ENCODE peak calls at places on chromosomes 2 and 18, in nine cellular contexts. One of them, this sample, is unnamed.
A peak's percentile ranks its signal among the peaks of the same experiment; 100 is the strongest.

GRCh38 chr2:83742117-83742782 is 716.8 kb downstream of the SUCLG1 start:
- DNase-seq in NB4: no peak
- DNase-seq in RWPE2: no peak
- DNase-seq in IMR-90: no peak
- DNase-seq in fibroblast of lung: peak; percentile 9
- DNase-seq in lung: no peak
- DNase-seq in foreskin fibroblast: no peak
- DNase-seq in right lobe of liver: no peak
- DNase-seq in heart right ventricle: peak; percentile 37
- DNase-seq in this sample: peak; percentile 49

GRCh38 chr2:237615631-237616249 is 11.6 kb upstream of the LRRFIP1 start:
- DNase-seq in foreskin fibroblast: no peak
- DNase-seq in right lobe of liver: no peak
- DNase-seq in heart right ventricle: no peak
- DNase-seq in IMR-90: no peak
- DNase-seq in RWPE2: no peak
- DNase-seq in lung: no peak
- DNase-seq in fibroblast of lung: no peak
- DNase-seq in NB4: no peak
- DNase-seq in this sample: no peak

GRCh38 chr2:103809946-103810345 is 1044.0 kb upstream of the POU3F3 start:
- DNase-seq in NB4: no peak
- DNase-seq in lung: no peak
- DNase-seq in RWPE2: no peak
- DNase-seq in fibroblast of lung: no peak
- DNase-seq in IMR-90: no peak
- DNase-seq in right lobe of liver: no peak
- DNase-seq in heart right ventricle: no peak
- DNase-seq in foreskin fibroblast: no peak
- DNase-seq in this sample: peak; percentile 56

GRCh38 chr18:54777118-54777791 is 51.0 kb upstream of the RAB27B start:
- DNase-seq in foreskin fibroblast: no peak
- DNase-seq in NB4: no peak
- DNase-seq in IMR-90: no peak
- DNase-seq in heart right ventricle: no peak
- DNase-seq in fibroblast of lung: no peak
- DNase-seq in RWPE2: no peak
- DNase-seq in right lobe of liver: no peak
- DNase-seq in lung: no peak
- DNase-seq in this sample: no peak

GRCh38 chr2:216341151-216341550 is 31.1 kb downstream of the MARCHF4 start:
- DNase-seq in NB4: no peak
- DNase-seq in lung: no peak
- DNase-seq in foreskin fibroblast: peak; percentile 45
- DNase-seq in heart right ventricle: no peak
- DNase-seq in fibroblast of lung: peak; percentile 34
- DNase-seq in IMR-90: peak; percentile 71
- DNase-seq in RWPE2: no peak
- DNase-seq in right lobe of liver: no peak
- DNase-seq in this sample: no peak

GRCh38 chr18:54679318-54680149 is 88.5 kb downstream of the DYNAP start:
- DNase-seq in fibroblast of lung: peak; percentile 91
- DNase-seq in RWPE2: no peak
- DNase-seq in IMR-90: peak; percentile 83
- DNase-seq in lung: no peak
- DNase-seq in right lobe of liver: no peak
- DNase-seq in NB4: peak; percentile 75
- DNase-seq in heart right ventricle: no peak
- DNase-seq in foreskin fibroblast: peak; percentile 72
- DNase-seq in this sample: peak; percentile 55

GRCh38 chr2:111676423-111676822 is 207.6 kb downstream of the ANAPC1 start:
- DNase-seq in foreskin fibroblast: peak; percentile 42
- DNase-seq in NB4: no peak
- DNase-seq in RWPE2: no peak
- DNase-seq in right lobe of liver: no peak
- DNase-seq in fibroblast of lung: peak; percentile 88
- DNase-seq in IMR-90: peak; percentile 91
- DNase-seq in lung: no peak
- DNase-seq in heart right ventricle: no peak
- DNase-seq in this sample: no peak

GRCh38 chr2:29603341-29603740 is 318.0 kb downstream of the ALK start:
- DNase-seq in IMR-90: no peak
- DNase-seq in foreskin fibroblast: no peak
- DNase-seq in lung: no peak
- DNase-seq in RWPE2: no peak
- DNase-seq in heart right ventricle: no peak
- DNase-seq in right lobe of liver: no peak
- DNase-seq in fibroblast of lung: no peak
- DNase-seq in NB4: no peak
- DNase-seq in this sample: no peak

GRCh38 chr18:52499646-52500045 is 159.6 kb downstream of the DCC start:
- DNase-seq in NB4: no peak
- DNase-seq in right lobe of liver: no peak
- DNase-seq in heart right ventricle: no peak
- DNase-seq in IMR-90: no peak
- DNase-seq in fibroblast of lung: no peak
- DNase-seq in lung: no peak
- DNase-seq in foreskin fibroblast: peak; percentile 59
- DNase-seq in RWPE2: no peak
- DNase-seq in this sample: peak; percentile 32

GRCh38 chr18:48975817-48976649 is 25.3 kb upstream of the SMAD7 start:
- DNase-seq in RWPE2: no peak
- DNase-seq in foreskin fibroblast: no peak
- DNase-seq in IMR-90: peak; percentile 57
- DNase-seq in right lobe of liver: no peak
- DNase-seq in lung: peak; percentile 62
- DNase-seq in heart right ventricle: peak; percentile 57
- DNase-seq in NB4: peak; percentile 70
- DNase-seq in fibroblast of lung: peak; percentile 57
- DNase-seq in this sample: no peak

GRCh38 chr2:151114934-151115333 is 146.7 kb downstream of the RBM43 start:
- DNase-seq in fibroblast of lung: no peak
- DNase-seq in RWPE2: no peak
- DNase-seq in foreskin fibroblast: no peak
- DNase-seq in lung: no peak
- DNase-seq in NB4: no peak
- DNase-seq in right lobe of liver: no peak
- DNase-seq in heart right ventricle: no peak
- DNase-seq in IMR-90: peak; percentile 5
- DNase-seq in this sample: peak; percentile 42

GRCh38 chr2:64338910-64339500 is 115.0 kb upstream of the LGALSL start:
- DNase-seq in RWPE2: no peak
- DNase-seq in heart right ventricle: no peak
- DNase-seq in fibroblast of lung: peak; percentile 63
- DNase-seq in NB4: peak; percentile 44
- DNase-seq in IMR-90: no peak
- DNase-seq in foreskin fibroblast: peak; percentile 26
- DNase-seq in lung: no peak
- DNase-seq in right lobe of liver: no peak
- DNase-seq in this sample: no peak

GRCh38 chr18:21110667-21111350 is 804 bp downstream of the ROCK1 start:
- DNase-seq in fibroblast of lung: peak; percentile 47
- DNase-seq in lung: peak; percentile 47
- DNase-seq in IMR-90: peak; percentile 46
- DNase-seq in RWPE2: no peak
- DNase-seq in foreskin fibroblast: no peak
- DNase-seq in NB4: peak; percentile 76
- DNase-seq in heart right ventricle: peak; percentile 52
- DNase-seq in right lobe of liver: peak; percentile 75
- DNase-seq in this sample: no peak

GRCh38 chr2:6922201-6922656 is 5.0 kb downstream of the RNF144A start:
- DNase-seq in fibroblast of lung: no peak
- DNase-seq in RWPE2: no peak
- DNase-seq in NB4: peak; percentile 30
- DNase-seq in foreskin fibroblast: no peak
- DNase-seq in right lobe of liver: no peak
- DNase-seq in heart right ventricle: no peak
- DNase-seq in lung: no peak
- DNase-seq in IMR-90: no peak
- DNase-seq in this sample: no peak

DNA sequence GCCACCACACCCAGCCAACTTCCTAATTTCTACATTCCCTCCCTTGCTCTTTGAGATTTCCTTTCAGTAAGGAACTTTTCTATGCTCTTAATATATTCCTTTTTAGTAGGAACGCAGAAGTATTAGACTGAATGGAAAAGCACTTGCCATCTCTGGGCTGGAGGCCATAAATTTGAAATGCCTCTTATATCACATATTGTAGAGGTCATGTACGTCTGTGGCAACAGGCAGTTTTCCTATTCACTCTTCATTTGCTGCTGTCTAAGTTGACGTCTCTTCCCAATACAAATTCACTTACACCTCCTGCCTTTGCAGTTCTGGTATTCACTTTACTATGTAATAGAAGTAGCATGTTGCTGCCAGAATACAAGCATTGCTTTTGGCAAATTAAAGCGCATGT is 34.8 kb downstream of the MGAT4A start:
- DNase-seq in right lobe of liver: no peak
- DNase-seq in lung: no peak
- DNase-seq in IMR-90: no peak
- DNase-seq in RWPE2: no peak
- DNase-seq in heart right ventricle: no peak
- DNase-seq in foreskin fibroblast: no peak
- DNase-seq in NB4: no peak
- DNase-seq in fibroblast of lung: no peak
- DNase-seq in this sample: no peak
- H3K4me3 ChIP-seq in right lobe of liver: no peak overlapping the region
- H3K4me3 ChIP-seq in lung: no peak overlapping the region
- H3K4me3 ChIP-seq in IMR-90: no peak overlapping the region
- H3K4me3 ChIP-seq in RWPE2: no peak overlapping the region
- H3K4me3 ChIP-seq in heart right ventricle: no peak overlapping the region
- H3K4me3 ChIP-seq in foreskin fibroblast: no peak overlapping the region
- H3K4me3 ChIP-seq in NB4: no peak overlapping the region
- H3K4me3 ChIP-seq in fibroblast of lung: no peak overlapping the region
- H3K4me3 ChIP-seq in this sample: no peak overlapping the region

DNA sequence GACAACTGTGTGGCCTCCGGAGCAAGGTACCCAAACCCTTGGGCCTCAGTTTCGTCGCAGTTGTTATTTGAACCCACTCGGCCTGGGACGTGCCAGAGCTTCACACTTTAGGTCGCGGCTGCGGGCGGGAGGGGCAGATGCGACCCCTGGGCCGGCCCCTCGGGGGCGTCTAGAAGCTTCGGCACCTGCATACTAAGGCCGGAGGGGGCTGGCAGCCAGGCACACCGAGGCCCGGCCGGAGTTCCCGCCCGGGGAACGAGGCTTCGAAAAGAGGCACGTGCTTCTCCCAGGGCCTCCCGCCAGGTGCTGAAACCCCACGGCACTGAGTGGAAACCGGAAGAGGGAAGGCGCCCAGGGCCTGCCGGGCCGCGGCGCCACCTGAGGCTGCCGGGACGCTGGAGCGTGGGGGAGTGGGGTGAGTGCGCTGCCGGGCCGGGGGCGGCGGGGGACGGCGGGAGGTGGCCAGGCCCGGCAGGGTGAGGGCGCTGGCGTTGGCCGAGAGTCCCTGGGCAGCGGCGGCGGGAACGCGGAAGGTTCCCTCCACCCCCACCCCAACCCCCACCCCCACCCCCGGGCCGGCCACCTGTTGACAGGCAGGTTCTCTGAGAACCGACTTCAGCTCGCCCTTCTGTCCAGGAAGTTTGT is 8.9 kb downstream of the OTX1 start:
- DNase-seq in foreskin fibroblast: no peak
- DNase-seq in IMR-90: no peak
- DNase-seq in right lobe of liver: no peak
- DNase-seq in fibroblast of lung: no peak
- DNase-seq in heart right ventricle: no peak
- DNase-seq in lung: no peak
- DNase-seq in NB4: no peak
- DNase-seq in RWPE2: no peak
- DNase-seq in this sample: no peak
- H3K4me3 ChIP-seq in foreskin fibroblast: no peak overlapping the region
- H3K4me3 ChIP-seq in IMR-90: no peak overlapping the region
- H3K4me3 ChIP-seq in right lobe of liver: no peak overlapping the region
- H3K4me3 ChIP-seq in fibroblast of lung: no peak overlapping the region
- H3K4me3 ChIP-seq in heart right ventricle: no peak overlapping the region
- H3K4me3 ChIP-seq in lung: no peak overlapping the region
- H3K4me3 ChIP-seq in NB4: peak overlapping the region; percentile 53
- H3K4me3 ChIP-seq in RWPE2: no peak overlapping the region
- H3K4me3 ChIP-seq in this sample: no peak overlapping the region

DNA sequence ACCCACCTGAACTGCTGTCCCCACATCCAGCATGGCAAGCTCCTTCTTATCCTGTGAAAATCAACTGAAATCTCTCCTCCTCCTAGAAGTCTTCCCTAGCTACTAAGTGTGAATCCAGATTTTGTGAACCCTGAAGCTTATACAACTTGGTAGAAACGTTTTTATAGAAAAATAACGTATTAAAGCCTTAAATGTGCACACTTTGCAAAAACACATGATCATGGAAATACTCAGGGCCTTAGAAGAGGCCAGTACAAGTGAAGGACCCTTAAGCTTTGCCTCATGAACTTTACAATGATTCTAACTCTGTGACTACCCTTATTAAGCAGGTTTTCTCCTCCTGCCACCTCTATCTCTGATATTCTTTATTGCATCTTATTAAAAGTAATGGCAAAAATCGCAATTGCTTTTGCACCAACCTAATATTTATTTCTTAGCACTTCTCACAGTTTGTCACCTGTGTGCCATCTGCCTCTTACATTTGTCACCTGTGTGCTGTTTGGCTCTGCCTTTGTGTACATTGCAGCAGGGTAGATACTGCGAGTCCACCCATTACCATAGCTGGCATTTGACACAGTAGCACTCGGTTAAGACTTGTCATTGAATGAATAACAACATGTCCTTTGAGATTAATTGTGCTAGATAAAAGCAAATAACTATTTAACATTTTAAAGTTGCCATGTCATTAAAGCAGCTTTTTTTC is 42.2 kb downstream of the FRZB start:
- DNase-seq in heart right ventricle: no peak
- DNase-seq in IMR-90: no peak
- DNase-seq in fibroblast of lung: no peak
- DNase-seq in right lobe of liver: no peak
- DNase-seq in foreskin fibroblast: no peak
- DNase-seq in RWPE2: no peak
- DNase-seq in lung: no peak
- DNase-seq in NB4: no peak
- DNase-seq in this sample: no peak
- H3K4me3 ChIP-seq in heart right ventricle: no peak overlapping the region
- H3K4me3 ChIP-seq in IMR-90: no peak overlapping the region
- H3K4me3 ChIP-seq in fibroblast of lung: no peak overlapping the region
- H3K4me3 ChIP-seq in right lobe of liver: no peak overlapping the region
- H3K4me3 ChIP-seq in foreskin fibroblast: no peak overlapping the region
- H3K4me3 ChIP-seq in RWPE2: no peak overlapping the region
- H3K4me3 ChIP-seq in lung: no peak overlapping the region
- H3K4me3 ChIP-seq in NB4: no peak overlapping the region
- H3K4me3 ChIP-seq in this sample: no peak overlapping the region

GRCh38 chr2:222024934-222025890 is 273.6 kb downstream of the PAX3 start:
- DNase-seq in RWPE2: no peak
- DNase-seq in foreskin fibroblast: peak; percentile 17
- DNase-seq in lung: no peak
- DNase-seq in IMR-90: peak; percentile 42
- DNase-seq in NB4: peak; percentile 66
- DNase-seq in right lobe of liver: no peak
- DNase-seq in fibroblast of lung: peak; percentile 61
- DNase-seq in heart right ventricle: no peak
- DNase-seq in this sample: no peak
- H3K4me3 ChIP-seq in RWPE2: no peak overlapping the region
- H3K4me3 ChIP-seq in foreskin fibroblast: no peak overlapping the region
- H3K4me3 ChIP-seq in lung: no peak overlapping the region
- H3K4me3 ChIP-seq in IMR-90: no peak overlapping the region
- H3K4me3 ChIP-seq in NB4: no peak overlapping the region
- H3K4me3 ChIP-seq in right lobe of liver: no peak overlapping the region
- H3K4me3 ChIP-seq in fibroblast of lung: no peak overlapping the region
- H3K4me3 ChIP-seq in heart right ventricle: no peak overlapping the region
- H3K4me3 ChIP-seq in this sample: no peak overlapping the region

GRCh38 chr2:184598313-184599053 is at the start of gene ZNF804A:
- DNase-seq in fibroblast of lung: peak; percentile 68
- DNase-seq in heart right ventricle: peak; percentile 45
- DNase-seq in foreskin fibroblast: peak; percentile 48
- DNase-seq in lung: peak; percentile 48
- DNase-seq in right lobe of liver: peak; percentile 71
- DNase-seq in IMR-90: peak; percentile 52
- DNase-seq in NB4: peak; percentile 93
- DNase-seq in RWPE2: no peak
- DNase-seq in this sample: peak; percentile 31
- H3K4me3 ChIP-seq in fibroblast of lung: peak within 1 kb of the TSS; percentile 70
- H3K4me3 ChIP-seq in heart right ventricle: peak within 1 kb of the TSS; percentile 49
- H3K4me3 ChIP-seq in foreskin fibroblast: peak within 1 kb of the TSS; percentile 54
- H3K4me3 ChIP-seq in lung: peak within 1 kb of the TSS; percentile 58
- H3K4me3 ChIP-seq in right lobe of liver: peak within 1 kb of the TSS; percentile 64
- H3K4me3 ChIP-seq in IMR-90: peak within 1 kb of the TSS; percentile 82
- H3K4me3 ChIP-seq in NB4: peak within 1 kb of the TSS; percentile 86
- H3K4me3 ChIP-seq in RWPE2: peak within 1 kb of the TSS; percentile 45
- H3K4me3 ChIP-seq in this sample: peak within 1 kb of the TSS; percentile 77